ENCODE peak calls at places on chromosomes 11 and 22, in eight cellular contexts. Z is germinal center, O is spleen, L is cardiac fibroblast, G is ELR, M is psoas muscle, Y is NCI-H1092, B is SK-MEL-5. J is an unnamed sample.

GRCh38 chr22:41934284-41935014 is 7.8 kb upstream of the TNFRSF13C start:
- DNase-seq in Z (no peak), O (peak), L (no peak), G (no peak), M (no peak), Y (no peak), B (no peak), J (no peak)

GRCh38 chr11:70490723-70491558 is 92.6 kb downstream of the CTTN start:
- DNase-seq in Z (no peak), O (peak), L (no peak), G (no peak), M (no peak), Y (no peak), B (no peak), J (no peak)

GRCh38 chr22:42863349-42863911 is 6.4 kb upstream of the ARFGAP3 start:
- DNase-seq in Z (no peak), O (no peak), L (peak), G (peak), M (no peak), Y (no peak), B (peak), J (no peak)

GRCh38 chr11:108672113-108672512 is 7.2 kb downstream of the DDX10 start:
- DNase-seq in Z (no peak), O (no peak), L (peak), G (peak), M (no peak), Y (no peak), B (no peak), J (no peak)

GRCh38 chr22:26894362-26894761 is 237.0 kb downstream of the MIAT start:
- DNase-seq in Z (no peak), O (no peak), L (no peak), G (no peak), M (no peak), Y (no peak), B (no peak), J (no peak)

GRCh38 chr11:34730544-34731295 is 109.8 kb downstream of the EHF start:
- DNase-seq in Z (no peak), O (no peak), L (no peak), G (no peak), M (no peak), Y (no peak), B (no peak), J (no peak)

GRCh38 chr11:61954106-61955030 is 4.2 kb downstream of the BEST1 start:
- DNase-seq in Z (no peak), O (no peak), L (no peak), G (peak), M (no peak), Y (no peak), B (no peak), J (no peak)

GRCh38 chr11:2402106-2402505 is 1.6 kb downstream of the TSSC4 start:
- DNase-seq in Z (no peak), O (peak), L (no peak), G (no peak), M (no peak), Y (no peak), B (no peak), J (no peak)

GRCh38 chr11:72735495-72736027 is 16.6 kb downstream of the ARAP1 start:
- DNase-seq in Z (no peak), O (peak), L (peak), G (peak), M (no peak), Y (no peak), B (no peak), J (peak)

GRCh38 chr11:46555269-46556054 is 38.4 kb downstream of the AMBRA1 start:
- DNase-seq in Z (no peak), O (no peak), L (peak), G (no peak), M (no peak), Y (no peak), B (peak), J (no peak)

GRCh38 chr22:50613291-50613981 is 12.8 kb downstream of the MAPK8IP2 start:
- DNase-seq in Z (no peak), O (peak), L (peak), G (no peak), M (no peak), Y (peak), B (no peak), J (no peak)

GRCh38 chr22:22698263-22698750 is 53.9 kb downstream of the GGTLC2 start:
- DNase-seq in Z (peak), O (no peak), L (no peak), G (no peak), M (no peak), Y (no peak), B (no peak), J (no peak)

GRCh38 chr11:115695677-115696451 is 191.6 kb upstream of the CADM1 start:
- DNase-seq in Z (no peak), O (no peak), L (no peak), G (no peak), M (no peak), Y (peak), B (no peak), J (no peak)

GRCh38 chr11:114073506-114074381 is 14.2 kb downstream of the ZBTB16 start:
- DNase-seq in Z (no peak), O (no peak), L (no peak), G (no peak), M (no peak), Y (no peak), B (no peak), J (no peak)

GRCh38 chr11:122068096-122068495 is 47.9 kb downstream of the BLID start:
- DNase-seq in Z (no peak), O (no peak), L (no peak), G (no peak), M (no peak), Y (no peak), B (no peak), J (no peak)

GRCh38 chr11:76686261-76687079 is 15.9 kb upstream of the LRRC32 start:
- DNase-seq in Z (no peak), O (no peak), L (no peak), G (no peak), M (no peak), Y (no peak), B (no peak), J (no peak)

GRCh38 chr22:27952091-27952490 is 33.0 kb upstream of the PITPNB start:
- DNase-seq in Z (no peak), O (no peak), L (peak), G (peak), M (no peak), Y (no peak), B (peak), J (no peak)

GRCh38 chr11:115168229-115168671 is 336.0 kb downstream of the CADM1 start:
- DNase-seq in Z (no peak), O (no peak), L (no peak), G (no peak), M (peak), Y (no peak), B (no peak), J (no peak)

GRCh38 chr11:19597194-19597593 is 115.4 kb upstream of the NAV2 start:
- DNase-seq in Z (no peak), O (no peak), L (peak), G (peak), M (no peak), Y (no peak), B (peak), J (no peak)

GRCh38 chr22:30556388-30556787 is 9.8 kb upstream of the SEC14L6 start:
- DNase-seq in Z (no peak), O (no peak), L (no peak), G (no peak), M (no peak), Y (no peak), B (peak), J (no peak)

GRCh38 chr22:42326786-42327185 is 56.3 kb upstream of the TCF20 start:
- DNase-seq in Z (no peak), O (no peak), L (no peak), G (no peak), M (no peak), Y (no peak), B (no peak), J (no peak)

GRCh38 chr11:65183201-65183891 is 1.6 kb downstream of the CAPN1 start:
- DNase-seq in Z (no peak), O (no peak), L (no peak), G (no peak), M (no peak), Y (no peak), B (no peak), J (no peak)

GRCh38 chr11:87428266-87428665 is 390.5 kb downstream of the TMEM135 start:
- DNase-seq in Z (no peak), O (no peak), L (no peak), G (peak), M (no peak), Y (no peak), B (no peak), J (no peak)

GRCh38 chr11:60950933-60951610 is 904 bp downstream of the SLC15A3 start:
- DNase-seq in Z (peak), O (peak), L (no peak), G (no peak), M (peak), Y (no peak), B (no peak), J (peak)